ENCODE peak calls at places on chromosomes 16 and 17, in five cellular contexts. D is GM12878, P is A549, Z is HepG2, G is endothelial cell of umbilical vein. Q is an unnamed sample.

GRCh38 chr17:78103311-78103710 is 25.2 kb downstream of the TMC6 start:
- DNase-seq in D (no peak), P (no peak), Z (no peak), G (no peak), Q (no peak)

GRCh38 chr16:58499092-58499511 is 841 bp upstream of the NDRG4 start:
- DNase-seq in D (no peak), P (no peak), Z (no peak), G (no peak), Q (no peak)

GRCh38 chr16:17803625-17804410 is 333.1 kb upstream of the XYLT1 start:
- DNase-seq in D (no peak), P (no peak), Z (no peak), G (no peak), Q (no peak)

GRCh38 chr16:81350306-81350615 is 35.5 kb downstream of the GAN start:
- DNase-seq in D (no peak), P (no peak), Z (no peak), G (no peak), Q (peak; percentile 13)

GRCh38 chr17:8273884-8274444 is 14.5 kb upstream of the RANGRF start:
- DNase-seq in D (no peak), P (no peak), Z (peak; percentile 96), G (no peak), Q (no peak)

GRCh38 chr16:31529398-31530312 is 2.0 kb downstream of the AHSP start:
- DNase-seq in D (no peak), P (no peak), Z (no peak), G (no peak), Q (no peak)

GRCh38 chr17:18877104-18877503 is 19.2 kb downstream of the PRPSAP2 start:
- DNase-seq in D (no peak), P (no peak), Z (no peak), G (no peak), Q (no peak)

GRCh38 chr17:61338000-61338864 is 61.4 kb upstream of the TBX2 start:
- DNase-seq in D (no peak), P (peak; percentile 65), Z (peak; percentile 50), G (no peak), Q (no peak)

DNA sequence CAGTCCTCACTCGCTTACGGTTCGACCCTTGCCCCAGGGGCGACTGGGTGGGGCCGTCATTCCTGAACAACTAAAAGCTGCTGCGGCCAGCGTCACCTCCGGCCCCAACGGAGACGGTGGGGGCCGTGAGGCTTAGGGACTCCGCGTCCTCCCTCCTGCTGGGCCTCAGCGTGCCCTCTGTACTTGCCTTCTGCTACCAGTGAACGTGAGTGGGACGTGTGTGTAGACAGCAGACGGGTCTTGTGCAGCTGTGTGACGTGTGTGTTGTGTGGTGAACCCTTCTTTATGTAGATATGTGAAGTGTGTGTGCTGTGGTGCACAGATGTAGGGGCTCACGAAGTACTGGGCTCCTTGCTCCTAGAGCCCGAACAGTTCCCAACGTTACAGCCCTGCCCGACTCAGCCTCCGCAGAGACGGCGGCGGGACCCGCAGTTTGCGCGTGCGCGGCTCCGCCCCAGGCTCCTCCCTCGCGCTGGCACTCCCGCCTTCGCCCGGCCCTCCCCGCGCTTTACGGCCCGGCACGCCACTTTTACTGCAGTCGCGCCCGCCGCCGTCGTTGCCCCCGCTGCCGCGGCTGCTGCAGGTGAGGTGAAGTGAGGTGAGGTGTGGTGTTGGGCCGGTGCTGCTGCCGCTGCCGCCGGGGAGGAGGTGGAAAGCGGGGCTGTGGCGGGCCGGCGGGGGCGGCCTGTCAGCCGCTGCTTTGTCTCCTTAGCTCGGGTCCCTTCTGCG is at the start of gene PHAF1:
- DNase-seq in D (peak; percentile 76), P (peak; percentile 95), Z (peak; percentile 86), G (peak; percentile 94), Q (peak; percentile 94)
- TF ChIP-seq POLR2A in D (peak; percentile 83), P (peak; percentile 98), Z (peak; percentile 98), G (peak; percentile 97), Q (peak; percentile 89)

DNA sequence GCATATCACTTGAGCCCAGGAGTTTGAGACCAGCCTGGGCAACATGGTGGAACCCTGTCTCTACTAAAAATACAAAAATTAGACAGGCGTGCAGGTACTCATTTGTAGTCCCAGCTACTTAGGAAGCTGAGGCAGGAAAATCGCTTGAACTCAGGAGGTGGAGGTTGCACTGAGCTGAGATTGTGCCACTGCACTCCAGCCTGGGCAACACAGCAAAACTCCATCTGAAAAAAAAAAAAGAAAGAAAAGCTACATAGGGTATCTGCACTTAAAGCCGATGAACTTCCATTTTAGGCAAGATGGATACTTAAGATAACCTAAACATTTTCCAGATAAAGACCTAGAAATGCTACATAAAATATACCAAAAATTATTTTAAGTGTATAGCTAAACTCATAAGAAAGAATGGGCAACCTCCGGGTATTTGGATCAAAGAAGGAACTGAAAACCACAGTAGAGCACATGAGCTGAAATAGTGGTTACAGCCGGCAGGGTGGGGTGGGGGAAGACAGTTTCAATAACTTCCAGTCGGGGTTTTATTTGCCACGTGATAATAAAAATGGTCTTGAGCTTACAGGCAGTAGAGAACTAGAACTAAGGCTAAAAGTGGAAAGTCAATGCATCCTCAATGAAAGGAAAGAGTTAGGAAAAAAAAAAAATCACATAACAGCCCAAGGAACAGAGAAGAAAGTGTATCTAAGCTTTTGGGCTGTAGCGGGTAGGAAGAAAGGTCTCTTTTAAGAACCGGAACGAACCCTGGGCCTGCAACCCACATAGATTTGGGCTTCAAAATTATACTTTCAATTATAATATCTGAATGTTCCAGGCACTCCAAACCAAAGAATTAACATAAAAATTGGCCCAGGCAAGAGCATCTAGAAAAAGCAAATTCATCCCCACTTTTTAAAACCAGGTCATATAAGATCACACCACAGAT is 53.1 kb downstream of the CFDP1 start:
- DNase-seq in D (peak; percentile 60), P (no peak), Z (no peak), G (peak; percentile 17), Q (peak; percentile 84)
- H3K4me3 ChIP-seq in D (no peak overlapping the region), P (no peak overlapping the region), Z (no peak overlapping the region), G (no peak overlapping the region), Q (no peak overlapping the region)

GRCh38 chr17:75822800-75823166 is 21.4 kb downstream of the UNC13D start:
- DNase-seq in D (no peak), P (no peak), Z (no peak), G (no peak), Q (no peak)

GRCh38 chr17:75824050-75824552 is 20.1 kb downstream of the UNC13D start:
- DNase-seq in D (no peak), P (no peak), Z (no peak), G (no peak), Q (no peak)

GRCh38 chr17:75822119-75822799 is 21.9 kb downstream of the UNC13D start:
- DNase-seq in D (no peak), P (no peak), Z (no peak), G (no peak), Q (no peak)

GRCh38 chr17:75824591-75825518 is 19.3 kb downstream of the UNC13D start:
- DNase-seq in D (no peak), P (no peak), Z (no peak), G (no peak), Q (no peak)

GRCh38 chr17:75823257-75824041 is 20.8 kb downstream of the UNC13D start:
- DNase-seq in D (no peak), P (no peak), Z (no peak), G (no peak), Q (no peak)
- TF ChIP-seq MYC in D (no peak), P (no peak), Z (no peak), G (no peak), Q (no peak)

DNA sequence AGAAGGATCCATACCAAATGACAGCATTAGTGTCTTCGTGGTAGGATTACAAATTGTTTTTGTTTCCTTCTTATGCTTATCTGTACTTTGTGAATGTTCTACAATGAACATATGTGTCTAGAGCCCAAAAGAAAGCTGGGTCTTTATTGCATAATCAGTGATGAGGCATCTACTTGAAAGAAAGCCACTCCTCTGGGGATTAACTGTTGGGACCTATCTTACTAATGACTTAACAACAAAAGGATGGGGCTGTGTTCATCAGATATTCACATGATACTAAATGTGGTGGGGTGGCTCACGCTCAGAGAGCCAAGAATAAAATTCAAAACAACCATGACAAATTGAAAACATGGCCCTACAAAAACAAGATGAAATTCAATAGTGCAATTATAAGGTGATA is 160.2 kb downstream of the RGS9 start:
- DNase-seq in D (no peak), P (no peak), Z (no peak), G (no peak), Q (peak; percentile 27)
- TF ChIP-seq POLR2A in D (no peak), P (no peak), Z (no peak), G (no peak), Q (no peak)

GRCh38 chr16:87461466-87461975 is 31.3 kb downstream of the ZCCHC14 start:
- DNase-seq in D (no peak), P (peak; percentile 94), Z (peak; percentile 97), G (peak; percentile 77), Q (no peak)

GRCh38 chr16:87463722-87464690 is 28.8 kb downstream of the ZCCHC14 start:
- DNase-seq in D (no peak), P (no peak), Z (peak; percentile 30), G (peak; percentile 96), Q (peak; percentile 83)

GRCh38 chr16:87465306-87465705 is 27.5 kb downstream of the ZCCHC14 start:
- DNase-seq in D (no peak), P (no peak), Z (peak; percentile 79), G (peak; percentile 67), Q (peak; percentile 83)

GRCh38 chr16:87466975-87467501 is 25.8 kb downstream of the ZCCHC14 start:
- DNase-seq in D (no peak), P (no peak), Z (no peak), G (no peak), Q (no peak)

DNA sequence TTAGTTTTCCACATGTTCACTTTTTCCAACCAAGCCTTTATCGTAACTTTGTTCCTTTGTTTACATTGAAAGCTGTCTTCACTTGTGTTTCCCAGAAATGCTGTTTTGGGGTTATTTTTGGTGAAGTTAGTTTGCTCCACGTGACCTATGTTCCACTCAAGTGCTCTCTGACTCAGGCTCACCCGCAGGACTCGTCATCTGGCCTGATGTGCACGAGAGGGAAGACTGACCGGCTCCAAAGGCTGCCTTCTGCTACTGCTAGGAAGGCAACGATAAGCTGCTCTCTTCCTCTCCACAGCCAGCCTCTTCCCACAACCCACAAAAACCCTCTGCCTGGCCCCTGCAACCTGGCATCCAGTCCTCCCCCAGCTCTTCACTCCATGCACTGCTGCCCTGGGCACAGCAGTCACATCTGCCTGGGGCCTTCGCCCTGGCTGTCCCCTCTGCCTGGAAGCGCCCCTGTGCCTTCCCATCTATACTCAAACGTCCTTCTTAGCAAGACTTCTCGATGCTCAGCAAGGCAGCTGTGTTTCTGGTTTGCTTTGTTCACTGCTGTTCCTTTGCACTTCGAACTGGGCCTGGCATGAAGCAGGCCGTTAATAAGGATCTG is 28.0 kb downstream of the ZCCHC14 start:
- DNase-seq in D (no peak), P (no peak), Z (no peak), G (no peak), Q (peak; percentile 88)
- H3K4me3 ChIP-seq in D (no peak overlapping the region), P (no peak overlapping the region), Z (no peak overlapping the region), G (no peak overlapping the region), Q (peak overlapping the region; percentile 43)

DNA sequence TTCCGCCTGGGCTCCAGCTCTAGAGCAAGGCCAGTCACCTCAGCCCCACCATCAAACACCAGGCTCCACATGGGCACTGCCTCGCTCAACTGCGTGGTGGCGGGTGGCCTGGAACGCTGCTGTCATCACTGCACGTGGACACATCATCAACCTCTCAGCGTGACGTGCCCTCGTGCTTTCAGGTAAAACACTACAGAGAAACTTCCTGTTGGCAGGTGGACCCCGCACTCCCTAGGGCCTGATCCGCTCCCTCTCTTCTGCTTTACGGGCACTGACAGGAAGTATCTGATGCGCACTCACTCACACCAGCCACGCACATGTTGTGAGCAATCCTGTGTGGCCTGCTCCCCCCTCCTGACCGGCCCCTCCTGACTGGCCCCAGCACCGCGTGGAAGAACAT is 87.4 kb downstream of the ANKRD11 start:
- DNase-seq in D (no peak), P (no peak), Z (no peak), G (no peak), Q (peak; percentile 48)
- TF ChIP-seq MYC in D (no peak), P (no peak), Z (no peak), G (no peak), Q (no peak)

GRCh38 chr17:75904749-75905521 is at the start of gene MRPL38:
- DNase-seq in D (peak; percentile 80), P (peak; percentile 97), Z (peak; percentile 95), G (peak; percentile 96), Q (peak; percentile 97)
- TF ChIP-seq POLR2A in D (peak; percentile 91), P (peak; percentile 92), Z (peak; percentile 75), G (no peak), Q (peak; percentile 57)